ENCODE peak calls at places on chromosomes 7 and 10, in four cellular contexts. Y is mesendoderm, X is H1, D is H9. I is an unnamed sample.
A peak's percentile ranks its signal among the peaks of the same experiment; 100 is the strongest.

GRCh38 chr10:101146392-101147251 is 15.5 kb downstream of the TLX1 start:
- DNase-seq in X (no peak), Y (no peak), D (peak; percentile 64), I (no peak)

GRCh38 chr7:95718556-95719410 is 53.6 kb upstream of the DYNC1I1 start:
- DNase-seq in D (no peak), X (no peak), Y (no peak), I (peak; percentile 6)

GRCh38 chr10:19332304-19332703 is 283.7 kb downstream of the MALRD1 start:
- DNase-seq in X (no peak), D (no peak), Y (no peak), I (peak; percentile 10)

GRCh38 chr7:48083114-48083830 is 5.8 kb upstream of the UPP1 start:
- DNase-seq in X (no peak), Y (no peak), D (no peak), I (peak; percentile 92)

GRCh38 chr7:30975257-30975899 is 11.6 kb downstream of the GHRHR start:
- DNase-seq in Y (no peak), X (no peak), D (no peak), I (no peak)

GRCh38 chr10:1657500-1657899 is 79.8 kb downstream of the ADARB2 start:
- DNase-seq in X (no peak), Y (peak; percentile 13), D (no peak), I (no peak)

GRCh38 chr10:60423920-60424319 is 34.2 kb upstream of the ANK3 start:
- DNase-seq in Y (no peak), X (no peak), D (no peak), I (no peak)

GRCh38 chr7:138170959-138171703 is 94.9 kb downstream of the AKR1D1 start:
- DNase-seq in D (no peak), X (no peak), Y (no peak), I (no peak)

GRCh38 chr7:116801092-116801710 is 61.2 kb upstream of the CAPZA2 start:
- DNase-seq in Y (no peak), X (no peak), D (no peak), I (peak; percentile 87)

GRCh38 chr10:71632200-71632820 is 87.3 kb downstream of the C10orf105 start:
- DNase-seq in D (no peak), X (no peak), Y (no peak), I (no peak)

GRCh38 chr10:35497909-35498308 is 107.2 kb upstream of the GJD4 start:
- DNase-seq in Y (no peak), X (no peak), D (no peak), I (no peak)

GRCh38 chr7:118689403-118689802 is 464.9 kb downstream of the ANKRD7 start:
- DNase-seq in Y (no peak), X (no peak), D (peak; percentile 25), I (no peak)

GRCh38 chr10:88810196-88810961 is 7.8 kb downstream of the LIPM start:
- DNase-seq in X (no peak), D (peak; percentile 38), Y (peak; percentile 80), I (peak; percentile 72)

GRCh38 chr7:78437118-78437517 is 638.5 kb downstream of the PHTF2 start:
- DNase-seq in X (no peak), Y (no peak), D (no peak), I (peak; percentile 78)

GRCh38 chr10:28807760-28808613 is 130.7 kb downstream of the BAMBI start:
- DNase-seq in X (no peak), Y (peak; percentile 47), D (no peak), I (peak; percentile 34)

GRCh38 chr10:13348216-13349017 is at the start of gene SEPHS1:
- DNase-seq in X (peak; percentile 54), Y (peak; percentile 89), D (peak; percentile 83), I (peak; percentile 53)

GRCh38 chr7:27842094-27842493 is 102.1 kb downstream of the TAX1BP1 start:
- DNase-seq in X (no peak), D (no peak), Y (peak; percentile 52), I (no peak)

GRCh38 chr10:82190432-82191260 is 315.7 kb downstream of the NRG3 start:
- DNase-seq in X (no peak), Y (peak; percentile 30), D (no peak), I (no peak)

GRCh38 chr7:99380032-99380822 is 5.7 kb downstream of the ARPC1B start:
- DNase-seq in Y (peak; percentile 59), D (no peak), X (no peak), I (peak; percentile 44)

GRCh38 chr10:103676851-103677417 is 178.4 kb downstream of the SH3PXD2A start:
- DNase-seq in X (no peak), D (no peak), Y (peak; percentile 24), I (peak; percentile 95)

GRCh38 chr10:93098816-93099215 is 25.1 kb downstream of the CYP26A1 start:
- DNase-seq in X (no peak), Y (no peak), D (no peak), I (no peak)

GRCh38 chr10:69434926-69435325 is 16.3 kb upstream of the TSPAN15 start:
- DNase-seq in D (no peak), X (no peak), Y (no peak), I (no peak)

GRCh38 chr10:12364559-12364958 is 15.2 kb downstream of the CAMK1D start:
- DNase-seq in X (no peak), Y (peak; percentile 69), D (no peak), I (no peak)

GRCh38 chr7:1087952-1088920 is at the start of gene GPER1:
- DNase-seq in D (peak; percentile 60), Y (peak; percentile 63), X (no peak), I (peak; percentile 24)

GRCh38 chr10:123665371-123666286 is 526 bp upstream of the GPR26 start:
- DNase-seq in D (no peak), X (no peak), Y (no peak), I (no peak)

GRCh38 chr10:118471863-118472262 is 123.6 kb downstream of the PRLHR start:
- DNase-seq in X (no peak), D (no peak), Y (peak; percentile 43), I (peak; percentile 44)

GRCh38 chr10:71547841-71548493 is 151.2 kb downstream of the CDH23 start:
- DNase-seq in D (no peak), Y (no peak), X (no peak), I (peak; percentile 15)

GRCh38 chr7:80890839-80891544 is 27.9 kb downstream of the SEMA3C start:
- DNase-seq in Y (no peak), X (no peak), D (no peak), I (no peak)

GRCh38 chr10:72309290-72310240 is 35.8 kb downstream of the DDIT4 start:
- DNase-seq in D (no peak), Y (no peak), X (no peak), I (peak; percentile 38)

GRCh38 chr7:33760146-33760545 is 145.2 kb upstream of the BMPER start:
- DNase-seq in X (no peak), Y (no peak), D (no peak), I (no peak)
- H4K5ac ChIP-seq in X (no peak overlapping the region), Y (peak overlapping the region; percentile 25), D (no peak overlapping the region), I (no peak overlapping the region)

GRCh38 chr10:95312264-95312663 is 21.5 kb upstream of the PDLIM1 start:
- DNase-seq in D (no peak), X (no peak), Y (no peak), I (peak; percentile 26)

GRCh38 chr10:95314519-95314918 is 23.7 kb upstream of the PDLIM1 start:
- DNase-seq in D (no peak), X (no peak), Y (peak; percentile 70), I (no peak)

GRCh38 chr10:95319239-95319638 is 28.4 kb upstream of the PDLIM1 start:
- DNase-seq in D (no peak), X (no peak), Y (no peak), I (peak; percentile 33)

GRCh38 chr10:95312986-95313495 is 22.2 kb upstream of the PDLIM1 start:
- DNase-seq in X (no peak), D (no peak), Y (peak; percentile 91), I (no peak)

GRCh38 chr10:95315509-95315908 is 24.7 kb upstream of the PDLIM1 start:
- DNase-seq in X (no peak), Y (peak; percentile 89), D (no peak), I (no peak)
- H4K5ac ChIP-seq in X (no peak overlapping the region), Y (no peak overlapping the region), D (no peak overlapping the region), I (no peak overlapping the region)

DNA sequence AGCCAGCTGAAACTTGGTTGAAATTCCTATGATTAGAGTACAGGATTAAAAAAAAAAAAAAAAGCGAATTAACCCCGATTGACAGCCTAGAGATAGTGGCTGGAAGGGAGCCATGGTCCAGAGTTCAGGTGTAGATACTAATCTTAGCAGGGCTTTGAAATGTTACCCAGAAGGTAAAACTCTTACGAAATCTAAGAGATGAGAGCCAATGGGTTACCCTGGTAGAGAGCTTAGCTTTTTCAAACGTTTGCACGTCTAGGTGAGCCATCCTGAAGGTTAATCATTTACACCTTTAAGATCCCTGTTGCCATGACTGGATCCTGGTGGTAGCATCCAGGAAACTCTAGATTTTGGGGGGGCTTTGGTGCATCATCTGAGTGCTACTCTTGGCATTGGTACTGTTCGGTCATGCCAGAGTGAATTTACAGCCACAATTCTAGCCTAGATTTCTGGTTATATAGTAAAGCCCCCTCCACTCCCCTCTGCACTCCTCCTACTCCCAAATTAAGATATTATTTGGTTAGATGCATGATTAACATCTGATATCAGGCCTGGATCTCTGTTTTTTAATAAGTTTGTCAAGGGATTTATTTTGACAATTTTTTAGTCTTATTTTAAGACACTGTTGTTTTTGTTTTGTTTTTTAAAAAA is 1.2 kb downstream of the AGFG2 start:
- DNase-seq in D (no peak), X (no peak), Y (no peak), I (no peak)
- H4K5ac ChIP-seq in D (no peak overlapping the region), X (no peak overlapping the region), Y (no peak overlapping the region), I (no peak overlapping the region)

GRCh38 chr10:18164093-18164492 is 23.9 kb downstream of the CACNB2 start:
- DNase-seq in Y (no peak), D (no peak), X (no peak), I (peak; percentile 91)
- H4K5ac ChIP-seq in Y (no peak overlapping the region), D (no peak overlapping the region), X (no peak overlapping the region), I (peak overlapping the region; percentile 25)